ENCODE peak calls at places on chromosomes 1 and 21, in ten cellular contexts. C is fibroblast of lung; G is mesenchymal stem cell; H is adrenal gland; W is gastrocnemius medialis; L is CD4-positive, alpha-beta memory T cell; M is GM23248; N is thyroid gland; U is BE2C; S is uterus. A is an unnamed sample. For H3K4me1, the result is how much of the 10 kb centered on the place peaks cover.

GRCh38 chr1:238664139-238664538 is 722.2 kb upstream of the CHRM3 start:
- DNase-seq in C (peak), G (no peak), H (no peak), W (no peak), L (no peak), M (no peak), N (no peak), U (no peak), S (no peak), A (no peak)

GRCh38 chr1:78591971-78592370 is 28.3 kb upstream of the IFI44L start:
- DNase-seq in C (no peak), G (no peak), H (no peak), W (no peak), L (no peak), M (peak), N (no peak), U (no peak), S (no peak), A (no peak)

GRCh38 chr1:85584264-85584781 is 3.8 kb downstream of the CCN1 start:
- DNase-seq in C (peak), G (peak), H (no peak), W (no peak), L (no peak), M (peak), N (no peak), U (no peak), S (no peak), A (no peak)

GRCh38 chr1:179883040-179883501 is 986 bp downstream of the TOR1AIP1 start:
- DNase-seq in C (no peak), G (no peak), H (no peak), W (no peak), L (peak), M (no peak), N (no peak), U (peak), S (no peak), A (no peak)

GRCh38 chr1:222912730-222913129 is 97.9 kb downstream of the DISP1 start:
- DNase-seq in C (peak), G (no peak), H (no peak), W (no peak), L (no peak), M (peak), N (no peak), U (no peak), S (no peak), A (no peak)

GRCh38 chr21:35291963-35292627 is 243.0 kb upstream of the RUNX1 start:
- DNase-seq in C (peak), G (peak), H (no peak), W (no peak), L (no peak), M (no peak), N (no peak), U (no peak), S (no peak), A (no peak)

GRCh38 chr1:206635983-206636354 is 633 bp downstream of the DYRK3 start:
- DNase-seq in C (no peak), G (no peak), H (no peak), W (no peak), L (peak), M (peak), N (no peak), U (no peak), S (no peak), A (no peak)

GRCh38 chr1:193183019-193183643 is 3.3 kb downstream of the B3GALT2 start:
- DNase-seq in C (peak), G (peak), H (no peak), W (no peak), L (peak), M (peak), N (no peak), U (peak), S (no peak), A (no peak)

GRCh38 chr1:3499611-3500010 is 45.1 kb downstream of the ARHGEF16 start:
- DNase-seq in C (no peak), G (no peak), H (no peak), W (no peak), L (no peak), M (no peak), N (no peak), U (no peak), S (no peak), A (no peak)

GRCh38 chr1:202274611-202275010 is 67.1 kb downstream of the UBE2T start:
- DNase-seq in C (no peak), G (peak), H (peak), W (no peak), L (peak), M (peak), N (no peak), U (peak), S (no peak), A (peak)

GRCh38 chr1:160821627-160822026 is 25.7 kb downstream of the LY9 start:
- DNase-seq in C (no peak), G (no peak), H (no peak), W (no peak), L (no peak), M (no peak), N (no peak), U (peak), S (no peak), A (no peak)

GRCh38 chr1:17258116-17258757 is 9.3 kb downstream of the PADI3 start:
- DNase-seq in C (no peak), G (peak), H (no peak), W (no peak), L (no peak), M (peak), N (no peak), U (no peak), S (no peak), A (no peak)

GRCh38 chr21:29487154-29487553 is 188.4 kb downstream of the BACH1 start:
- DNase-seq in C (no peak), G (no peak), H (no peak), W (no peak), L (no peak), M (no peak), N (no peak), U (no peak), S (no peak), A (no peak)

GRCh38 chr1:181179279-181179979 is 90.9 kb downstream of the IER5 start:
- DNase-seq in C (no peak), G (no peak), H (no peak), W (no peak), L (no peak), M (no peak), N (no peak), U (no peak), S (no peak), A (no peak)

GRCh38 chr1:161934278-161934608 is 89.4 kb downstream of the OLFML2B start:
- DNase-seq in C (no peak), G (no peak), H (no peak), W (no peak), L (peak), M (no peak), N (no peak), U (no peak), S (no peak), A (no peak)

GRCh38 chr1:24875257-24875656 is 54.8 kb downstream of the RUNX3 start:
- DNase-seq in C (no peak), G (no peak), H (no peak), W (no peak), L (no peak), M (no peak), N (no peak), U (no peak), S (no peak), A (no peak)

GRCh38 chr21:39221997-39222486 is 38.8 kb upstream of the PSMG1 start:
- DNase-seq in C (no peak), G (no peak), H (no peak), W (no peak), L (no peak), M (no peak), N (no peak), U (no peak), S (no peak), A (no peak)

GRCh38 chr1:53552146-53552940 is 93.1 kb downstream of the DMRTB1 start:
- DNase-seq in C (peak), G (no peak), H (peak), W (peak), L (no peak), M (no peak), N (peak), U (peak), S (peak), A (no peak)

GRCh38 chr1:154181944-154182341 is 10.0 kb downstream of the TPM3 start:
- DNase-seq in C (no peak), G (no peak), H (no peak), W (no peak), L (no peak), M (no peak), N (no peak), U (no peak), S (no peak), A (no peak)
- H3K4me1 ChIP-seq in C (under half), G (under half), H (half or more), W (half or more), L (half or more), M (under half), N (under half), U (under half), S (under half), A (half or more)

DNA sequence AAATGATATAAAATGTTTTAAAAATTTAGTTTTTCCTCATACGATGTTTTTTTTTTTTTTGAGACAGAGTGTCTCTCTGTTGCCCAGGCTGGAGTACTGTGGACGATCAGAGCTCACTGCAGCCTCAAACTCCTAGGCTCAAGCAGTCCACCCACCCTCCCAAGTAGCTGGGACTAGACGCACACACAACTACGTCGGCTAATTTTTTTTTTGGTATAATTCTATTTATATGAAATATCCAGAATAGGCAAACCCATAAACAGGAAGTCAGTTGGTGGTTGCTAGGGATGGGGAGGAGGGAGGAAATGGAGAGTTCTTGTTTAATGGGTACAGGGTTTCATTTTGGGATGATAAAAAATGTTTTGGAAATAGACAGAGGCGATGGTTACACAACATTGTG is 56.5 kb downstream of the WARS2 start:
- DNase-seq in C (no peak), G (no peak), H (no peak), W (no peak), L (no peak), M (no peak), N (no peak), U (no peak), S (no peak), A (no peak)
- H3K4me3 ChIP-seq in C (no peak), G (no peak), H (no peak), W (peak), L (no peak), M (no peak), N (no peak), U (no peak), S (no peak), A (no peak)

GRCh38 chr1:116232989-116233514 is 121.9 kb downstream of the MAB21L3 start:
- DNase-seq in C (no peak), G (no peak), H (no peak), W (no peak), L (peak), M (no peak), N (peak), U (no peak), S (no peak), A (no peak)

GRCh38 chr1:116228501-116228900 is 117.3 kb downstream of the MAB21L3 start:
- DNase-seq in C (no peak), G (no peak), H (no peak), W (no peak), L (no peak), M (no peak), N (no peak), U (no peak), S (no peak), A (no peak)

GRCh38 chr1:116231752-116232151 is 120.6 kb downstream of the MAB21L3 start:
- DNase-seq in C (no peak), G (no peak), H (peak), W (no peak), L (no peak), M (no peak), N (no peak), U (no peak), S (no peak), A (no peak)

GRCh38 chr1:116226017-116226416 is 114.8 kb downstream of the MAB21L3 start:
- DNase-seq in C (no peak), G (no peak), H (no peak), W (no peak), L (no peak), M (no peak), N (no peak), U (no peak), S (no peak), A (no peak)

GRCh38 chr1:116230712-116231111 is 119.5 kb downstream of the MAB21L3 start:
- DNase-seq in C (no peak), G (no peak), H (no peak), W (no peak), L (no peak), M (no peak), N (no peak), U (no peak), S (no peak), A (no peak)
- H3K4me1 ChIP-seq in C (under half), G (under half), H (under half), W (under half), L (under half), M (under half), N (under half), U (under half), S (under half), A (under half)

DNA sequence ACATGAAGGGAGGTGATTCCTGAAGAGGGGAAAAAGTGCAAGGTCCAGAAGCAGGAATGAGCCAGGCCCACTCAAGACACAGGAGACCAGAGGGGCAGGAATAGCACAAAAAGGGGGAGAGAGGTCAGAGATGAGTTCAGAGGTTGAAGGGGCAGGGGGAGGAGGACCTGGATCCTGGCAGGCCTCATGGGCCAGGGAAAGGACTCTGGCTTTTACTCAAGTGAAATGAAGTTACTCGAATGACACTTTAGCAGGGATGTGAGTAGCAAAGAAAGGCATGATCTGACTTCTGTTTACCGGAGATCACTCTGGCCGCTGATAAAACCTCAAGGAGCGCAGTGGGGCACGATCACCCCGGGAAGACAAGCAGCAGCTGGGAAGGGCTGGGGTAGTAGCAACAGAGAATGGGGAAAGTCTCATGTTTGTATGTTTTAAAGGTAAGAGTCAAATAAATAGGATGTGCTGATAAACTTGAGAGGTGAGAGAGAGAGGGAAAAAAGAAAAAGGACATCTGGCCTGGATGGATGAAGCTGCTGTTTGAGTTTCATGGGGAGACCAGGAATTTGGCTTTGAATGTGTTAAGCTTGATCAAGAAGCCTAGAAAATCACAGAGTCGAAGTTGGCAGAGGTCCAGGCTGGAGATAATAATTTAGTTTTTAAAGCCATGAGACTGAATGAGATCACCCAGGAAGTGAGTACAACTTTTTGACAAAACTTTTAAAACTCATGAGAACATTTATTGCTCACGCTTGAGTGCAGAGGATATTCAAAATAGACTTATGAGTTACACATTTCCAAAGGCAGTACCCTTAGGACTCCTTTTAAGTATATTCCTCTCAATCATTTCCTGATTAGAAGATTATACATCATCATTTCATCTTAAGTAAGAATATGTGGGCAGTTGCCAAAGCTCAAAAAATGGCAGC is 156.0 kb downstream of the RERE start:
- DNase-seq in C (peak), G (peak), H (peak), W (no peak), L (no peak), M (peak), N (peak), U (no peak), S (peak), A (no peak)
- H3K4me3 ChIP-seq in C (no peak), G (no peak), H (no peak), W (no peak), L (no peak), M (peak), N (no peak), U (no peak), S (no peak), A (no peak)

GRCh38 chr1:109788695-109789521 is 25.2 kb upstream of the EPS8L3 start:
- DNase-seq in C (no peak), G (peak), H (peak), W (no peak), L (no peak), M (peak), N (no peak), U (no peak), S (peak), A (no peak)

GRCh38 chr1:109787845-109788605 is 24.3 kb upstream of the EPS8L3 start:
- DNase-seq in C (no peak), G (peak), H (no peak), W (no peak), L (peak), M (no peak), N (no peak), U (no peak), S (peak), A (no peak)

GRCh38 chr1:109790735-109791494 is 27.2 kb upstream of the EPS8L3 start:
- DNase-seq in C (peak), G (peak), H (peak), W (no peak), L (peak), M (peak), N (no peak), U (no peak), S (peak), A (peak)

GRCh38 chr1:109790329-109790728 is 26.6 kb upstream of the EPS8L3 start:
- DNase-seq in C (no peak), G (no peak), H (no peak), W (no peak), L (no peak), M (no peak), N (no peak), U (no peak), S (no peak), A (no peak)

GRCh38 chr1:109789771-109790170 is 26.0 kb upstream of the EPS8L3 start:
- DNase-seq in C (no peak), G (no peak), H (no peak), W (no peak), L (no peak), M (no peak), N (no peak), U (no peak), S (peak), A (no peak)
- H3K4me1 ChIP-seq in C (under half), G (half or more), H (under half), W (under half), L (half or more), M (under half), N (half or more), U (under half), S (under half), A (half or more)

GRCh38 chr1:101235241-101235695 is 1.6 kb upstream of the S1PR1 start:
- DNase-seq in C (no peak), G (no peak), H (no peak), W (no peak), L (peak), M (peak), N (no peak), U (no peak), S (no peak), A (no peak)
- H3K4me3 ChIP-seq in C (peak), G (peak), H (no peak), W (peak), L (peak), M (peak), N (no peak), U (peak), S (peak), A (peak)

GRCh38 chr1:102178483-102178882 is 181.8 kb upstream of the OLFM3 start:
- DNase-seq in C (no peak), G (no peak), H (no peak), W (no peak), L (no peak), M (no peak), N (no peak), U (no peak), S (no peak), A (no peak)
- H3K4me1 ChIP-seq in C (under half), G (under half), H (under half), W (under half), L (under half), M (under half), N (under half), U (under half), S (under half), A (under half)

A was measured in effector memory CD4-positive, alpha-beta T cell.